ENCODE peak calls at places on chromosomes 5 and 9, in four cellular contexts. N, I, V and E are unnamed samples.

GRCh38 chr5:126377444-126377843 is 45.8 kb upstream of the GRAMD2B start:
- DNase-seq in N (no peak), I (no peak), V (no peak), E (no peak)

GRCh38 chr9:113215142-113215541 is 5.9 kb downstream of the FKBP15 start:
- DNase-seq in N (peak), I (no peak), V (no peak), E (no peak)

GRCh38 chr5:163888366-163888765 is 382.9 kb downstream of the MAT2B start:
- DNase-seq in N (no peak), I (no peak), V (no peak), E (no peak)

GRCh38 chr5:144011348-144011861 is 159.1 kb downstream of the YIPF5 start:
- DNase-seq in N (no peak), I (no peak), V (no peak), E (no peak)

GRCh38 chr5:73948720-73949119 is 322.7 kb downstream of the ARHGEF28 start:
- DNase-seq in N (no peak), I (no peak), V (no peak), E (no peak)

GRCh38 chr5:82820958-82821880 is 256.0 kb downstream of the TMEM167A start:
- DNase-seq in N (no peak), I (no peak), V (no peak), E (peak)

GRCh38 chr5:167912944-167913343 is 378.5 kb upstream of the WWC1 start:
- DNase-seq in N (no peak), I (no peak), V (no peak), E (no peak)

GRCh38 chr9:13035822-13036221 is 243.7 kb downstream of the MPDZ start:
- DNase-seq in N (no peak), I (no peak), V (no peak), E (no peak)

GRCh38 chr9:100277166-100277979 is 75.4 kb downstream of the TEX10 start:
- DNase-seq in N (peak), I (no peak), V (no peak), E (no peak)

GRCh38 chr9:108463927-108464606 is 391.7 kb downstream of the ACTL7B start:
- DNase-seq in N (no peak), I (no peak), V (no peak), E (no peak)

GRCh38 chr5:67648201-67648671 is 451.6 kb upstream of the CD180 start:
- DNase-seq in N (no peak), I (no peak), V (no peak), E (no peak)

GRCh38 chr5:28190011-28190410 is 1151.6 kb upstream of the CDH9 start:
- DNase-seq in N (no peak), I (no peak), V (no peak), E (no peak)

GRCh38 chr5:57976506-57976905 is 483.4 kb downstream of the PLK2 start:
- DNase-seq in N (no peak), I (no peak), V (no peak), E (no peak)

GRCh38 chr5:172303090-172303995 is 19.8 kb upstream of the UBTD2 start:
- DNase-seq in N (no peak), I (no peak), V (no peak), E (no peak)

GRCh38 chr9:303502-303901 is 88.8 kb downstream of the DOCK8 start:
- DNase-seq in N (no peak), I (no peak), V (no peak), E (no peak)

GRCh38 chr9:69817202-69817601 is 3.4 kb upstream of the CFAP95 start:
- DNase-seq in N (no peak), I (no peak), V (no peak), E (no peak)

DNA sequence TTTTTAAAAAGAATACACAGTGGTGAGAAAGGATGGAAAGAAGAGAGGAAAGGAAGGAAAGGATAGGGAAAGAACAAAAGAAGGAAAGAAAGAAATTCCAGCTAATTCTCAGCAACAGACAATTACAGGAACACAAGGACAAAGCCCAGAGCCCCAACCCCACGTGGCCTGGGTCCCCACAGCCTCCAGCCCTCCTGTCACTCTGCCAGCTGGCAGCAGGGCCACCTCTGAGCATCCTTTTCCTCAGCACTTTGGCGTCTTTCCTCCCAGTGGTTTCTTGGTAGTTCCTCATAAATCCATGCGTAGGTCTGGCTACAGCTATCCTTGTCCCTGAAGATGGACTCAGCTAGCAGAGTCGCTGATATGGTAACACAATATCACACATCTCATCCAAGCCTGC is 28.3 kb downstream of the ADAMTS2 start:
- DNase-seq in N (no peak), I (no peak), V (no peak), E (no peak)
- TF ChIP-seq SPI1 in N (no peak), I (no peak), V (no peak), E (no peak)

GRCh38 chr9:77183581-77183980 is 6.2 kb downstream of the VPS13A start:
- DNase-seq in N (no peak), I (no peak), V (no peak), E (no peak)
- TF ChIP-seq SPI1 in N (no peak), I (no peak), V (no peak), E (no peak)

DNA sequence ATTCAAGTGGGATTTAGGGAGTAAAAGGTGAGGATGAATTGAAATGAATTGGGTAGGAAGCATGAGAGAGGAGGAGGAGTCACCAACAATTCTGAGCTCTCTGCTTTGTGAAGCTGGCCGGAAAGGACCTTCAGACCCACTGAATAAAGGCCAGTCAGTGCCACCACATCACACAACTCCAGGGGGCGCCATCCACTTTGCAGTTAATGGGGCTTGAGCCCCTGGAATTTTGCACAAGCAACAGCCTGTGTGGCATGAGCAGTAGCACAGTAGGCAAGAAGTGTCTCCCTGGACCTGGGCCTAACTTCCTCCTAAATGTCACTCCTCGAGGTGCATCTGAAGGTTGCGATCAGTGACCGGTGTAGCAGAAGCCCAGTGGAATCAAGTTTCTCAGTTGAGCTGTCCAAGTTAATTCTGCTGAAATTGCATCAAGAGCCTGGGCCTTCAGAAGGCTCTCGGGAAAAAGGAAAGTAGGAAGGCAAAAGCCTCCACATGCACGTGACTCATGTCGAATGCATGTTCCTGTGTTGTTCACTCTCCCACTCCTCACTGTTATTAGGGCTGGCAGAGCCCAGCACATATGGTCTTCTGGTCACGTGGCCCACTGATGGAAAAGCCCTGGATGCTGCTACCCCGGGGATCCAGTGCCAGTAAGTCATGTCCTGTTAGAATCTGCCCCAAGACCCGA is 27.8 kb upstream of the GLIS3 start:
- DNase-seq in N (no peak), I (no peak), V (no peak), E (no peak)
- TF ChIP-seq SPI1 in N (no peak), I (no peak), V (no peak), E (no peak)

DNA sequence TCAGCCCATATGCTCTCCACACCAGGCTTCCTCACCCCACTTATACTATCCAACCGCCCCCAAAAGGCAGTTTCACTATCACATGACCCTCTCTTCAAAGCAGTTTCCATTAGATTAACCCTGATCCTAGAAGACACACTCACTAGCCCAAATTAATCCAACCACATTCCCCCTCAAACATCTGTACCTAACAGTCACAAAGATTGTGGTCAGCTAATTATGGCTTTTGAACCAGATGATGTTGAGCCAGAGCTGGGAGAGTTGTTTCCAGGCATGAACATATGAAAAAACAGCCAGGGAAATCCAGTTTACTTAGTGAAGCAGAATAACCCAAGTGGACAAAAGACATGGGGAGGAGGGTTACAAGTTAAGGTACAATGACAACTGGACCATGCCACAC is 131.2 kb downstream of the SPOCK1 start:
- DNase-seq in N (no peak), I (no peak), V (no peak), E (no peak)
- TF ChIP-seq SPI1 in N (no peak), I (no peak), V (no peak), E (no peak)